ENCODE peak calls at places on chromosome 18, in six cellular contexts. X, U, M, O, P and C are unnamed samples.

GRCh38 chr18:60053747-60054304 is 154.0 kb downstream of the PMAIP1 start:
- DNase-seq in P (no peak), X (peak), M (peak), U (peak), O (no peak), C (peak)

GRCh38 chr18:66346833-66347595 is 256.9 kb downstream of the CDH19 start:
- DNase-seq in O (no peak), P (no peak), U (no peak), X (no peak), M (no peak), C (no peak)

GRCh38 chr18:31424383-31424988 is 23.1 kb upstream of the DSG3 start:
- DNase-seq in O (no peak), P (peak), U (peak), X (peak), M (no peak), C (no peak)

GRCh38 chr18:22488554-22488953 is 70.8 kb upstream of the CTAGE1 start:
- DNase-seq in O (peak), X (no peak), M (peak), U (no peak), P (no peak), C (no peak)

GRCh38 chr18:67525328-67526110 is 9.0 kb upstream of the DSEL start:
- DNase-seq in O (peak), P (no peak), U (peak), X (peak), M (peak), C (peak)

GRCh38 chr18:50458796-50459195 is 84.0 kb downstream of the SKA1 start:
- DNase-seq in P (no peak), X (no peak), U (no peak), O (no peak), M (no peak), C (no peak)

GRCh38 chr18:51196116-51196810 is 1.2 kb downstream of the MEX3C start:
- DNase-seq in M (peak), P (no peak), X (no peak), U (no peak), O (peak), C (no peak)

GRCh38 chr18:70194227-70194890 is 11.1 kb downstream of the RTTN start:
- DNase-seq in X (no peak), U (no peak), P (no peak), O (no peak), M (no peak), C (no peak)

GRCh38 chr18:80171190-80171872 is 62.3 kb downstream of the ADNP2 start:
- DNase-seq in O (peak), P (peak), X (peak), U (no peak), M (peak), C (no peak)

GRCh38 chr18:13235981-13236380 is 17.4 kb downstream of the LDLRAD4 start:
- DNase-seq in M (no peak), P (no peak), O (peak), U (no peak), X (no peak), C (no peak)

GRCh38 chr18:67672142-67672541 is 155.6 kb upstream of the DSEL start:
- DNase-seq in O (no peak), X (no peak), M (peak), P (no peak), U (no peak), C (no peak)

GRCh38 chr18:22349317-22349898 is 68.3 kb downstream of the CTAGE1 start:
- DNase-seq in M (peak), P (no peak), O (no peak), X (no peak), U (no peak), C (no peak)

GRCh38 chr18:74895686-74896085 is 298.0 kb downstream of the ZNF407 start:
- DNase-seq in O (no peak), U (peak), P (no peak), X (no peak), M (peak), C (no peak)

GRCh38 chr18:12608292-12608691 is 49.6 kb downstream of the SPIRE1 start:
- DNase-seq in X (no peak), U (no peak), M (peak), P (no peak), O (no peak), C (no peak)

GRCh38 chr18:67600781-67601180 is 84.3 kb upstream of the DSEL start:
- DNase-seq in M (no peak), U (no peak), P (no peak), O (no peak), X (no peak), C (no peak)

GRCh38 chr18:62151068-62151771 is 35.6 kb downstream of the PIGN start:
- DNase-seq in X (no peak), O (no peak), U (no peak), P (no peak), M (no peak), C (no peak)

GRCh38 chr18:40152859-40153258 is 1802.2 kb upstream of the PIK3C3 start:
- DNase-seq in U (no peak), X (no peak), M (peak), O (no peak), P (no peak), C (no peak)

GRCh38 chr18:79382681-79383387 is 12.9 kb upstream of the NFATC1 start:
- DNase-seq in U (no peak), M (no peak), X (no peak), O (no peak), P (no peak), C (no peak)

GRCh38 chr18:51039138-51040112 is 9.4 kb downstream of the SMAD4 start:
- DNase-seq in P (no peak), U (no peak), O (no peak), M (no peak), X (no peak), C (no peak)

GRCh38 chr18:44893045-44893706 is 212.5 kb downstream of the SETBP1 start:
- DNase-seq in O (no peak), M (no peak), X (no peak), U (no peak), P (no peak), C (no peak)

GRCh38 chr18:73920033-73920432 is 227.6 kb downstream of the FBXO15 start:
- DNase-seq in M (no peak), X (no peak), O (no peak), P (no peak), U (no peak), C (no peak)

GRCh38 chr18:4636957-4637356 is 181.8 kb upstream of the DLGAP1 start:
- DNase-seq in P (peak), O (no peak), M (no peak), X (no peak), U (peak), C (no peak)

DNA sequence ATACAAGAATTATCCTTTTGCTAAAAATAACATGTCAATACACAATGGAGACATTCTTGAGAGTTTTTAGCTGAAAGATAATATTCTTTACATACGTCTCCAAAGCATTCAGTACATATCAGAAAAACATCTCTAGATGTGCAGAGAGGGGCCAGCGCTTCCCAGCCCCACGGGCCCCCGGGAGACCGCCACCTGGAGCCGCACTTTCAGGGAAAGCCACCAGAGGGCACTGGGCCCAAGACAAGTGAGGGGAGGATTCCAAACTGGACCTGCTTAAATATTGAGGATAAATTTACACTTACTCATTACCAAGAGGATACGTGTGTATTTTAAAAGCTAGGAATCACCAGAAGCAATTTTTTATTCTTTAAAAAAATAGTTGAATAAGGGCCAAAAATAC is 499.5 kb downstream of the GALR1 start:
- DNase-seq in X (peak), P (peak), U (no peak), O (no peak), M (no peak), C (no peak)
- TF ChIP-seq CTCF in X (no peak), P (peak), U (peak), O (peak), M (no peak), C (no peak)

GRCh38 chr18:58194028-58194427 is 150.0 kb downstream of the NEDD4L start:
- DNase-seq in U (no peak), O (no peak), P (peak), X (no peak), M (no peak), C (no peak)
- TF ChIP-seq CTCF in U (peak), O (peak), P (peak), X (no peak), M (peak), C (no peak)

DNA sequence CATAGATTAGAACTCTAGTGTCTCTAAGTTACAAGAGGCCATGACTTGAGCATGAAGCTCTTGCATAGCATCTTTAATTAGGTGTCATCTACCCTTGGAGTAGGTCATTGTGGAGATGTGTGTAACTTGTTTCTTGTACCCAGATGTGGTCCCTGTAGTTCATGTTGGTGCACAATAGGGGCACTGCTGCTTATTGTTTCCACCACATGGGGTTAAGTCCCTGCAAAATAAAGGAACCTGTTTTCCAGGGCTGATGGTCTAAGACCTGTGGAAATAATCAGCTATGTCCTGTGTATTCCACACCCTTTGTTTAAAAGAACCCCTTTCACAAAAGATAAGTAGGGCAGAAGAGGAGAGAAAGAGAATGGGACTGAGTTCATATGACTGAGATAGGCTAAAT is 28.6 kb downstream of the ASXL3 start:
- DNase-seq in O (no peak), U (no peak), X (peak), P (no peak), M (no peak), C (no peak)
- TF ChIP-seq CTCF in O (no peak), U (no peak), X (no peak), P (no peak), M (no peak), C (no peak)

DNA sequence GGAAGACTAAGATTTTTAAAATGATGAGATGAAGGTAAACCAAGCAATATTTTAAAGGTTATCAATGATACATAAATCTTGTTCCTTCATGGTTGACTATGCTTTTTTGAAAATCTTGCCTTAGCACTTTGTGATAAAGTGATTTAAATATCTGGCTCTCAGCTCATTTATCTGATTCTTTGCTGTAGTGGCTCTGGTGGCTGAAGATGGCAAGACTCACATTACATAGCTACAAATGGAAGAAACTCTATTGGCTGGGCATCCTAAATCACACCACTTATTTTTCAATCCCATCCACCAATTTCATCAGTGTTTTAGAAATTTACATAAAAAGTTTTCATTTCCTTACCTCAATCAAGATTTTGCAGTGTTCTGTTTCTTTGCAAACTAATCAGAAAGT is 16.6 kb upstream of the APCDD1 start:
- DNase-seq in P (no peak), M (no peak), U (no peak), O (no peak), X (peak), C (no peak)
- TF ChIP-seq CTCF in P (no peak), M (no peak), U (no peak), O (no peak), X (peak), C (no peak)

GRCh38 chr18:54950221-54950620 is 9.0 kb downstream of the CCDC68 start:
- DNase-seq in U (no peak), O (no peak), M (no peak), P (no peak), X (no peak), C (no peak)
- TF ChIP-seq CTCF in U (no peak), O (no peak), M (no peak), P (no peak), X (peak), C (no peak)

DNA sequence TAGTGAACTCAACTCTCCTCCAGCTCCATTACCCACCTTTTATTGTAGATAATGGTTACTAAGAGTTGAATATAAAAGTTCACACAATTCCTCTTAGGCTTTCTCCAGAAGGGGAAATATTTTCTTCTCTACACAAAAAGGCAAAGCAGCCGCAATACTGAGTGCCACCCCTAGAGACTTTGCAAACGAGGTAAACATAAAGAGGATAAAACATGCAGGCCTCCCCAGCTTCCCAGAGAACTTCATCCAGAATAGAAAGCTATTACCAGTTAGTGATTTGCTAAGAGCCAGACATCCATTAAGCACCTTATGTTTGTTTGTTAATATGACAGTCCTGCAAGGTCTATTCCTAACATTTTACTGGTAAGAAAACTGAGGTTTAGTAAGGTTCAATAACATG is 17.4 kb downstream of the ZNF521 start:
- DNase-seq in M (no peak), O (no peak), X (no peak), U (no peak), P (no peak), C (no peak)
- TF ChIP-seq CTCF in M (peak), O (peak), X (no peak), U (no peak), P (peak), C (no peak)

DNA sequence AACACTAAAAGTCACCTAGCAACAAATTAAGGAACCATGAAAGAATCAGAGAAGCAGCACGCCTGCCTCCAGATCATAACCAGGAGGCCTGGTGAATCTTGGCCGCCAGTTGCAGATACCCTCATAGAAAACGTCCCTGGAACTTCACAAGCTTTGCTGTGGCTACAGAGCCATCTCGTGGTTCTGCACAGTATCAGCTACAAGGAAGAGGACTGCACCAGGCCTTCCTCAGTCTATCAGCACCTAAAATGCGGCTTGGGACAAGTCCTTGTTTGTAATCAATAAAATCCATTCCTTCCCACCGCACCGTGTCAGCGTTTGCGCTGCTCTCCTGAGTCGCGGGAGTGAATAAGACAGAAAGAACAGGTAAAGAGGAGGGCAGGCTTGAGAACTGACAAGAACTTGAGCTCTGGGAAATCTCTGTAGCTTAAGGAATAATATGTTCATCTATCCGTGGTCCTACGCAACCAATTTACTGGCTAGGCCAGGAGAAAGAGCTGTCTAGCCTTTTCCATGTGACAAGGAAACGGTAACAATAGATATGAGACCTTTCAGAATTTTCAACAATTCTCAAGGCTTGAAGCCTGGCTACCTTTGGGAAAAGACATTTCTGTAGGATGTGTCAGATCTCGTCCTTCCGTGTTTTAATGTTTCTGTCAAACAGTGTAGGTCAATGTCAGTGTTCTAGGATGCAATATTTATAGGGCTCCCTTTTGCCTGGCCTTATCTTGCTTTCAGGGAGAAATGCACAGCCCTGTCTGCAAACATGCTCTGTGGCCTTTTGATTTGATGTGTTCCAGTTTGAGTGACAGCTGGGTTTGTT is 128.5 kb upstream of the RAB12 start:
- DNase-seq in M (peak), P (peak), O (peak), X (peak), U (peak), C (peak)
- TF ChIP-seq CTCF in M (peak), P (no peak), O (peak), X (peak), U (peak), C (peak)

DNA sequence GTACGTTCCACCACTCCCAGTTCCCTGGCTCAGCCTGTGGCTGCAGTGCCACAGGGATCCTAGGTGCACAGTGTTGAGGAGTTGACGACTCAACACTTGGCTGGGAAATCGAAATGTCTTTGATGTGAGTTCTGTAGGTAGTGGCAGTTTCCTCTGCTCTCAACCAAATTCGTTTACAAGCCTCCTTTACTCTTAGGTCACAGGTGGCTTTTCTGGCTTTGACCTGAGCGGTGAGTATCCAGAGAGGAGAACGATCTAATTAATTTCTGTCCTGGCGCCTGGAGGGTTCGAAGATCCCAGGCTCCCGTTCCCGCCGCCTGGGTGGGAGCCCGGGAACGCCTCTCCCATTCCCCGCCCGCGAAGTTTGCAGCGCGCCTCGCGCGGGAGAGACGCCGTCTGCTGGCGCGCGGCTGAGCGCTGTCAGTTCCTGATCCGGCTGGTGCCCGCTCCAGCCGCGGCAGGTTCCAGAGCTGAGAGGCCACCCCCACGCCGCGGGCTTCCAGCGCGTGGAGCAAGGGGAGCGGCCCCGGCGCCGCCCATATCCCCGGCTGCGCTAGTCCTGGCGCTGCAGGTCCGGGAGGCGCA is at the start of gene LAMA3:
- DNase-seq in P (peak), X (peak), M (peak), U (no peak), O (peak), C (peak)
- TF ChIP-seq CTCF in P (no peak), X (peak), M (peak), U (peak), O (peak), C (peak)

DNA sequence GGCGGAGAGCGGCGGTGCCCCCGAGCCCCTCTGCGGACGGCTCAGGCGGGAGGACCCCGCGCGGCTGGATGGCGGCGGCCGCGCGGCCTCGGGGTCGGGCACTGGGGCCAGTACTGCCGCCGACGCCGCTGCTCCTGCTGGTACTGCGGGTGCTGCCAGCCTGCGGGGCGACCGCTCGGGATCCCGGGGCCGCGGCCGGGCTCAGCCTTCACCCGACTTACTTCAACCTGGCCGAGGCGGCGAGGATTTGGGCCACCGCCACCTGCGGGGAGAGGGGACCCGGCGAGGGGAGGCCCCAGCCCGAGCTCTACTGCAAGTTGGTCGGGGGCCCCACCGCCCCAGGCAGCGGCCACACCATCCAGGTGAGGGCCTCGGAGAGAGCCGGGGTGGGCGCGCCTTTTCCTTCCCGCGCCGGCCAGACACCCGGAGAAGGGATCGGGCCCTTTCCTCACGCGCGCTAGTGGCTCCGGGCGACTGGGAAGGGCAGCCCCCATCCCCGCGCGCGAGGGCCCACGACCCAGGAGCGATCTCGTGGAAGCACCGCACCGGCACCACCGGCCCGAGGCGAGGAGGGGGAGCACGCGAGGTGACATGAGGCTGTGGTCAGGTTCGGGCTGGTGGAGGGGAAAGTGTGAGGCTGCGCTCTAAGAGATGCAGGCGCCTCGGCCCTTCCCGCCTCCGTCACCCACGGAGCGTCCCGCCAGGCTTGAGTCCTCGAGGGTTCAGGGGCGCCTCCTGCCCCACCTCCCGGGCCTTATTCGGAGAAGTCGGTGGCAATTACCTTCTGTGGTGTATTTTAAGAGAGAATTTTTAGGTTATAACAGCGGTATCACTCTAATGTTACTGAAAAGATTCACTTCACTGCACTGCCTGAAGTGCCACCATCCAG is 607 bp downstream of the LAMA3 start:
- DNase-seq in X (peak), M (peak), U (no peak), O (peak), P (peak), C (no peak)
- TF ChIP-seq CTCF in X (no peak), M (no peak), U (no peak), O (no peak), P (no peak), C (no peak)